ENCODE peak calls at places on chromosomes 16 and 17, in eight cellular contexts. One of them, this sample, is unnamed.

GRCh38 chr17:78793968-78794367 is 11.9 kb upstream of the CYTH1 start:
- DNase-seq in stimulated activated CD4-positive, alpha-beta T cell treated with anti-CD3 and anti-CD28 coated beads, Interleukin-15, amount 100 ng/mL, for 24 hours: no peak
- DNase-seq in activated CD8-positive, alpha-beta T cell treated with anti-CD3 and anti-CD28 coated beads, Interleukin-2, amount 10 ng/mL, durations not matched to agents 7 days and 5 days: no peak
- DNase-seq in iPS DF 19.7: no peak
- DNase-seq in GM10248: no peak
- DNase-seq in epithelial cell of esophagus: no peak
- DNase-seq in choroid plexus epithelial cell: no peak
- DNase-seq in naive thymus-derived CD8-positive, alpha-beta T cell: no peak
- DNase-seq in this sample: no peak

GRCh38 chr16:85187002-85187401 is 74.7 kb upstream of the CIBAR2 start:
- DNase-seq in stimulated activated CD4-positive, alpha-beta T cell treated with anti-CD3 and anti-CD28 coated beads, Interleukin-15, amount 100 ng/mL, for 24 hours: no peak
- DNase-seq in activated CD8-positive, alpha-beta T cell treated with anti-CD3 and anti-CD28 coated beads, Interleukin-2, amount 10 ng/mL, durations not matched to agents 7 days and 5 days: no peak
- DNase-seq in iPS DF 19.7: no peak
- DNase-seq in GM10248: no peak
- DNase-seq in epithelial cell of esophagus: peak
- DNase-seq in choroid plexus epithelial cell: peak
- DNase-seq in naive thymus-derived CD8-positive, alpha-beta T cell: no peak
- DNase-seq in this sample: no peak

GRCh38 chr17:42687707-42688275 is 5.5 kb downstream of the CNTNAP1 start:
- DNase-seq in stimulated activated CD4-positive, alpha-beta T cell treated with anti-CD3 and anti-CD28 coated beads, Interleukin-15, amount 100 ng/mL, for 24 hours: no peak
- DNase-seq in activated CD8-positive, alpha-beta T cell treated with anti-CD3 and anti-CD28 coated beads, Interleukin-2, amount 10 ng/mL, durations not matched to agents 7 days and 5 days: no peak
- DNase-seq in iPS DF 19.7: no peak
- DNase-seq in GM10248: no peak
- DNase-seq in epithelial cell of esophagus: no peak
- DNase-seq in choroid plexus epithelial cell: no peak
- DNase-seq in naive thymus-derived CD8-positive, alpha-beta T cell: no peak
- DNase-seq in this sample: no peak

GRCh38 chr16:57977418-57978069 is 6.6 kb upstream of the CNGB1 start:
- DNase-seq in stimulated activated CD4-positive, alpha-beta T cell treated with anti-CD3 and anti-CD28 coated beads, Interleukin-15, amount 100 ng/mL, for 24 hours: no peak
- DNase-seq in activated CD8-positive, alpha-beta T cell treated with anti-CD3 and anti-CD28 coated beads, Interleukin-2, amount 10 ng/mL, durations not matched to agents 7 days and 5 days: no peak
- DNase-seq in iPS DF 19.7: no peak
- DNase-seq in GM10248: no peak
- DNase-seq in epithelial cell of esophagus: no peak
- DNase-seq in choroid plexus epithelial cell: no peak
- DNase-seq in naive thymus-derived CD8-positive, alpha-beta T cell: no peak
- DNase-seq in this sample: no peak

GRCh38 chr16:57786632-57787518 is 15.4 kb downstream of the KIFC3 start:
- DNase-seq in stimulated activated CD4-positive, alpha-beta T cell treated with anti-CD3 and anti-CD28 coated beads, Interleukin-15, amount 100 ng/mL, for 24 hours: no peak
- DNase-seq in activated CD8-positive, alpha-beta T cell treated with anti-CD3 and anti-CD28 coated beads, Interleukin-2, amount 10 ng/mL, durations not matched to agents 7 days and 5 days: no peak
- DNase-seq in iPS DF 19.7: no peak
- DNase-seq in GM10248: no peak
- DNase-seq in epithelial cell of esophagus: no peak
- DNase-seq in choroid plexus epithelial cell: peak
- DNase-seq in naive thymus-derived CD8-positive, alpha-beta T cell: no peak
- DNase-seq in this sample: no peak

GRCh38 chr17:80949451-80950421 is 41.9 kb upstream of the CHMP6 start:
- DNase-seq in stimulated activated CD4-positive, alpha-beta T cell treated with anti-CD3 and anti-CD28 coated beads, Interleukin-15, amount 100 ng/mL, for 24 hours: no peak
- DNase-seq in activated CD8-positive, alpha-beta T cell treated with anti-CD3 and anti-CD28 coated beads, Interleukin-2, amount 10 ng/mL, durations not matched to agents 7 days and 5 days: no peak
- DNase-seq in iPS DF 19.7: no peak
- DNase-seq in GM10248: no peak
- DNase-seq in epithelial cell of esophagus: no peak
- DNase-seq in choroid plexus epithelial cell: no peak
- DNase-seq in naive thymus-derived CD8-positive, alpha-beta T cell: no peak
- DNase-seq in this sample: no peak

GRCh38 chr17:39872700-39873099 is 4.7 kb downstream of the ZPBP2 start:
- DNase-seq in stimulated activated CD4-positive, alpha-beta T cell treated with anti-CD3 and anti-CD28 coated beads, Interleukin-15, amount 100 ng/mL, for 24 hours: no peak
- DNase-seq in activated CD8-positive, alpha-beta T cell treated with anti-CD3 and anti-CD28 coated beads, Interleukin-2, amount 10 ng/mL, durations not matched to agents 7 days and 5 days: no peak
- DNase-seq in iPS DF 19.7: no peak
- DNase-seq in GM10248: no peak
- DNase-seq in epithelial cell of esophagus: peak
- DNase-seq in choroid plexus epithelial cell: no peak
- DNase-seq in naive thymus-derived CD8-positive, alpha-beta T cell: no peak
- DNase-seq in this sample: no peak

GRCh38 chr16:68790130-68790761 is 53.1 kb upstream of the TANGO6 start:
- DNase-seq in stimulated activated CD4-positive, alpha-beta T cell treated with anti-CD3 and anti-CD28 coated beads, Interleukin-15, amount 100 ng/mL, for 24 hours: no peak
- DNase-seq in activated CD8-positive, alpha-beta T cell treated with anti-CD3 and anti-CD28 coated beads, Interleukin-2, amount 10 ng/mL, durations not matched to agents 7 days and 5 days: no peak
- DNase-seq in iPS DF 19.7: no peak
- DNase-seq in GM10248: no peak
- DNase-seq in epithelial cell of esophagus: peak
- DNase-seq in choroid plexus epithelial cell: peak
- DNase-seq in naive thymus-derived CD8-positive, alpha-beta T cell: no peak
- DNase-seq in this sample: peak

GRCh38 chr17:9232591-9233270 is 211.4 kb downstream of the NTN1 start:
- DNase-seq in stimulated activated CD4-positive, alpha-beta T cell treated with anti-CD3 and anti-CD28 coated beads, Interleukin-15, amount 100 ng/mL, for 24 hours: no peak
- DNase-seq in activated CD8-positive, alpha-beta T cell treated with anti-CD3 and anti-CD28 coated beads, Interleukin-2, amount 10 ng/mL, durations not matched to agents 7 days and 5 days: no peak
- DNase-seq in iPS DF 19.7: no peak
- DNase-seq in GM10248: no peak
- DNase-seq in epithelial cell of esophagus: no peak
- DNase-seq in choroid plexus epithelial cell: peak
- DNase-seq in naive thymus-derived CD8-positive, alpha-beta T cell: no peak
- DNase-seq in this sample: no peak

GRCh38 chr16:49457196-49457595 is 83.6 kb downstream of the C16orf78 start:
- DNase-seq in stimulated activated CD4-positive, alpha-beta T cell treated with anti-CD3 and anti-CD28 coated beads, Interleukin-15, amount 100 ng/mL, for 24 hours: no peak
- DNase-seq in activated CD8-positive, alpha-beta T cell treated with anti-CD3 and anti-CD28 coated beads, Interleukin-2, amount 10 ng/mL, durations not matched to agents 7 days and 5 days: no peak
- DNase-seq in iPS DF 19.7: no peak
- DNase-seq in GM10248: no peak
- DNase-seq in epithelial cell of esophagus: no peak
- DNase-seq in choroid plexus epithelial cell: no peak
- DNase-seq in naive thymus-derived CD8-positive, alpha-beta T cell: no peak
- DNase-seq in this sample: no peak

GRCh38 chr16:70808371-70808770 is 7.4 kb upstream of the VAC14 start:
- DNase-seq in stimulated activated CD4-positive, alpha-beta T cell treated with anti-CD3 and anti-CD28 coated beads, Interleukin-15, amount 100 ng/mL, for 24 hours: no peak
- DNase-seq in activated CD8-positive, alpha-beta T cell treated with anti-CD3 and anti-CD28 coated beads, Interleukin-2, amount 10 ng/mL, durations not matched to agents 7 days and 5 days: no peak
- DNase-seq in iPS DF 19.7: no peak
- DNase-seq in GM10248: no peak
- DNase-seq in epithelial cell of esophagus: no peak
- DNase-seq in choroid plexus epithelial cell: no peak
- DNase-seq in naive thymus-derived CD8-positive, alpha-beta T cell: no peak
- DNase-seq in this sample: no peak

GRCh38 chr16:71542377-71542776 is 16.2 kb downstream of the CHST4 start:
- DNase-seq in stimulated activated CD4-positive, alpha-beta T cell treated with anti-CD3 and anti-CD28 coated beads, Interleukin-15, amount 100 ng/mL, for 24 hours: peak
- DNase-seq in activated CD8-positive, alpha-beta T cell treated with anti-CD3 and anti-CD28 coated beads, Interleukin-2, amount 10 ng/mL, durations not matched to agents 7 days and 5 days: peak
- DNase-seq in iPS DF 19.7: no peak
- DNase-seq in GM10248: peak
- DNase-seq in epithelial cell of esophagus: peak
- DNase-seq in choroid plexus epithelial cell: peak
- DNase-seq in naive thymus-derived CD8-positive, alpha-beta T cell: peak
- DNase-seq in this sample: no peak

GRCh38 chr17:64736804-64737492 is 74.8 kb upstream of the SMURF2 start:
- DNase-seq in stimulated activated CD4-positive, alpha-beta T cell treated with anti-CD3 and anti-CD28 coated beads, Interleukin-15, amount 100 ng/mL, for 24 hours: peak
- DNase-seq in activated CD8-positive, alpha-beta T cell treated with anti-CD3 and anti-CD28 coated beads, Interleukin-2, amount 10 ng/mL, durations not matched to agents 7 days and 5 days: peak
- DNase-seq in iPS DF 19.7: no peak
- DNase-seq in GM10248: no peak
- DNase-seq in epithelial cell of esophagus: peak
- DNase-seq in choroid plexus epithelial cell: peak
- DNase-seq in naive thymus-derived CD8-positive, alpha-beta T cell: peak
- DNase-seq in this sample: no peak

GRCh38 chr16:64311241-64311640 is 810.6 kb downstream of the CDH11 start:
- DNase-seq in stimulated activated CD4-positive, alpha-beta T cell treated with anti-CD3 and anti-CD28 coated beads, Interleukin-15, amount 100 ng/mL, for 24 hours: no peak
- DNase-seq in activated CD8-positive, alpha-beta T cell treated with anti-CD3 and anti-CD28 coated beads, Interleukin-2, amount 10 ng/mL, durations not matched to agents 7 days and 5 days: no peak
- DNase-seq in iPS DF 19.7: no peak
- DNase-seq in GM10248: no peak
- DNase-seq in epithelial cell of esophagus: peak
- DNase-seq in choroid plexus epithelial cell: peak
- DNase-seq in naive thymus-derived CD8-positive, alpha-beta T cell: no peak
- DNase-seq in this sample: no peak

GRCh38 chr17:65638221-65638940 is 76.9 kb upstream of the AXIN2 start:
- DNase-seq in stimulated activated CD4-positive, alpha-beta T cell treated with anti-CD3 and anti-CD28 coated beads, Interleukin-15, amount 100 ng/mL, for 24 hours: no peak
- DNase-seq in activated CD8-positive, alpha-beta T cell treated with anti-CD3 and anti-CD28 coated beads, Interleukin-2, amount 10 ng/mL, durations not matched to agents 7 days and 5 days: no peak
- DNase-seq in iPS DF 19.7: no peak
- DNase-seq in GM10248: no peak
- DNase-seq in epithelial cell of esophagus: no peak
- DNase-seq in choroid plexus epithelial cell: peak
- DNase-seq in naive thymus-derived CD8-positive, alpha-beta T cell: no peak
- DNase-seq in this sample: no peak

GRCh38 chr16:87391324-87391949 is 699 bp upstream of the MAP1LC3B start:
- DNase-seq in stimulated activated CD4-positive, alpha-beta T cell treated with anti-CD3 and anti-CD28 coated beads, Interleukin-15, amount 100 ng/mL, for 24 hours: no peak
- DNase-seq in activated CD8-positive, alpha-beta T cell treated with anti-CD3 and anti-CD28 coated beads, Interleukin-2, amount 10 ng/mL, durations not matched to agents 7 days and 5 days: no peak
- DNase-seq in iPS DF 19.7: no peak
- DNase-seq in GM10248: no peak
- DNase-seq in epithelial cell of esophagus: no peak
- DNase-seq in choroid plexus epithelial cell: peak
- DNase-seq in naive thymus-derived CD8-positive, alpha-beta T cell: peak
- DNase-seq in this sample: no peak

GRCh38 chr16:87860553-87861299 is 8.6 kb downstream of the SLC7A5 start:
- DNase-seq in stimulated activated CD4-positive, alpha-beta T cell treated with anti-CD3 and anti-CD28 coated beads, Interleukin-15, amount 100 ng/mL, for 24 hours: peak
- DNase-seq in activated CD8-positive, alpha-beta T cell treated with anti-CD3 and anti-CD28 coated beads, Interleukin-2, amount 10 ng/mL, durations not matched to agents 7 days and 5 days: no peak
- DNase-seq in iPS DF 19.7: no peak
- DNase-seq in GM10248: no peak
- DNase-seq in epithelial cell of esophagus: no peak
- DNase-seq in choroid plexus epithelial cell: peak
- DNase-seq in naive thymus-derived CD8-positive, alpha-beta T cell: no peak
- DNase-seq in this sample: no peak

GRCh38 chr17:66781135-66781534 is 53.8 kb upstream of the CACNG5 start:
- DNase-seq in stimulated activated CD4-positive, alpha-beta T cell treated with anti-CD3 and anti-CD28 coated beads, Interleukin-15, amount 100 ng/mL, for 24 hours: no peak
- DNase-seq in activated CD8-positive, alpha-beta T cell treated with anti-CD3 and anti-CD28 coated beads, Interleukin-2, amount 10 ng/mL, durations not matched to agents 7 days and 5 days: no peak
- DNase-seq in iPS DF 19.7: no peak
- DNase-seq in GM10248: no peak
- DNase-seq in epithelial cell of esophagus: no peak
- DNase-seq in choroid plexus epithelial cell: no peak
- DNase-seq in naive thymus-derived CD8-positive, alpha-beta T cell: no peak
- DNase-seq in this sample: no peak

GRCh38 chr16:30526137-30526822 is at the start of gene ZNF768:
- DNase-seq in stimulated activated CD4-positive, alpha-beta T cell treated with anti-CD3 and anti-CD28 coated beads, Interleukin-15, amount 100 ng/mL, for 24 hours: peak
- DNase-seq in activated CD8-positive, alpha-beta T cell treated with anti-CD3 and anti-CD28 coated beads, Interleukin-2, amount 10 ng/mL, durations not matched to agents 7 days and 5 days: peak
- DNase-seq in iPS DF 19.7: no peak
- DNase-seq in GM10248: peak
- DNase-seq in epithelial cell of esophagus: no peak
- DNase-seq in choroid plexus epithelial cell: peak
- DNase-seq in naive thymus-derived CD8-positive, alpha-beta T cell: peak
- DNase-seq in this sample: no peak